ENCODE peak calls at places on chromosome 10, in four cellular contexts. D, X, M and N are unnamed samples.
A peak's percentile ranks its signal among the peaks of the same experiment; 100 is the strongest.

GRCh38 chr10:131211556-131211955 is 100.0 kb downstream of the TCERG1L start:
- DNase-seq in D (no peak), X (no peak), M (no peak), N (no peak)

GRCh38 chr10:78706986-78707500 is 361.7 kb upstream of the ZMIZ1 start:
- DNase-seq in D (no peak), X (no peak), M (no peak), N (no peak)

GRCh38 chr10:13706175-13706574 is 119.4 kb downstream of the PRPF18 start:
- DNase-seq in D (no peak), X (no peak), M (no peak), N (no peak)

GRCh38 chr10:97067716-97068391 is 117.9 kb downstream of the SLIT1 start:
- DNase-seq in D (no peak), X (no peak), M (no peak), N (no peak)

GRCh38 chr10:5987747-5988146 is 10.4 kb upstream of the IL15RA start:
- DNase-seq in D (no peak), X (no peak), M (no peak), N (no peak)

GRCh38 chr10:5413012-5413938 is 918 bp downstream of the NET1 start:
- DNase-seq in D (peak; percentile 74), X (no peak), M (peak; percentile 75), N (peak; percentile 56)

GRCh38 chr10:55446603-55447002 is 645.6 kb upstream of the PCDH15 start:
- DNase-seq in D (no peak), X (no peak), M (no peak), N (no peak)

GRCh38 chr10:58577394-58577793 is 64.7 kb downstream of the BICC1 start:
- DNase-seq in D (peak; percentile 89), X (no peak), M (peak; percentile 47), N (no peak)

GRCh38 chr10:119665901-119666708 is 14.9 kb downstream of the BAG3 start:
- DNase-seq in D (peak; percentile 50), X (no peak), M (peak; percentile 74), N (no peak)

GRCh38 chr10:46555366-46555712 is 1.1 kb downstream of the GPRIN2 start:
- DNase-seq in D (no peak), X (no peak), M (no peak), N (peak; percentile 5)

GRCh38 chr10:78476156-78476555 is 442.5 kb downstream of the RPS24 start:
- DNase-seq in D (no peak), X (no peak), M (no peak), N (no peak)

GRCh38 chr10:115572740-115573455 is 479.7 kb downstream of the ATRNL1 start:
- DNase-seq in D (peak; percentile 1), X (no peak), M (no peak), N (peak; percentile 4)

GRCh38 chr10:133438711-133439273 is 14.4 kb upstream of the SPRN start:
- DNase-seq in D (peak; percentile 13), X (no peak), M (no peak), N (no peak)

GRCh38 chr10:51860257-51860656 is 160.9 kb upstream of the CSTF2T start:
- DNase-seq in D (peak; percentile 46), X (no peak), M (peak; percentile 41), N (no peak)

GRCh38 chr10:31940839-31941653 is 12.4 kb upstream of the ARHGAP12 start:
- DNase-seq in D (peak; percentile 84), X (no peak), M (peak; percentile 97), N (no peak)

GRCh38 chr10:21165489-21165888 is 268.4 kb upstream of the NEBL start:
- DNase-seq in D (no peak), X (no peak), M (no peak), N (no peak)

GRCh38 chr10:76717141-76717540 is 920.5 kb downstream of the KCNMA1 start:
- DNase-seq in D (peak; percentile 74), X (no peak), M (peak; percentile 53), N (no peak)

GRCh38 chr10:51642591-51642990 is 56.8 kb downstream of the CSTF2T start:
- DNase-seq in D (no peak), X (no peak), M (no peak), N (no peak)

GRCh38 chr10:86956195-86956840 is 1.1 kb downstream of the MMRN2 start:
- DNase-seq in D (no peak), X (no peak), M (no peak), N (no peak)
- H3K4me3 ChIP-seq in D (no peak overlapping the region), X (no peak overlapping the region), M (no peak overlapping the region), N (no peak overlapping the region)

DNA sequence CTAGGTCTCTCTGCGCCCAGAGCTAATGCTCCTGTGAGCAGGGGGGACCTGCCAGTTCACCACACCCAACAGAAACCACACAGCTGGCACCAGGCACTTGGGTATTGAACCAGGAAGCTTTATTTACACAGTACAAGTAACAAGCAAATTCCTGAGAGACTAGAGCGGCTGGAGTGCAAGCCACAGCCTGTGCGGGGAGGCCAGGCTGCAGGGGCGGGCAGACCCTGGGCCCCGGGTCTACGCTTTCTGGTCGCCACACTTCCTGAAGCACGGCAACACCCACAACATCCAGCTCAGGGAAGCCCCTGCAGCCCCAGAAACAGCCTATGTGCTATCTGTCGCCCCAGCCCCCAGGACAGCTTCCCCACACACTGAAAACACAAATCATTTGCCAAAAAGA is 125.0 kb downstream of the FAM53B start:
- DNase-seq in D (no peak), X (no peak), M (peak; percentile 30), N (no peak)
- H3K4me3 ChIP-seq in D (no peak overlapping the region), X (no peak overlapping the region), M (no peak overlapping the region), N (no peak overlapping the region)

DNA sequence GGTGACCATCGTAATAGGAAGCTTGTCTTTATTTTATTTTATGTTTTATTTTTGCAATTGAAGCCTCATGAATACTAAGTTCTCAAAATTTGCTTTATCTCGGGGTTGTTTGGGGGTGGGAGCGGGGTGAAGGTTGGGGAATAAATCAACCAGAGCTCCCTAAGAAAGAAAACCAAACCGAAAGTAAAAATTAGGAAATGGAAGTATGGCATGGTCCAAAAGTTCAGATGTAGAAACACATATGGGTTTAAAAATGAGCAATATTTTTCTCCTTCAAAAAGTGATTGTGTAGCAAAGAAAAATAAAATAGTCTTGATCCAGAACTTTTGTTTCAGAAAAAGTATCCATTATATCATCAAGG is 177.4 kb upstream of the PLXDC2 start:
- DNase-seq in D (no peak), X (no peak), M (no peak), N (no peak)
- H3K4me3 ChIP-seq in D (no peak overlapping the region), X (no peak overlapping the region), M (peak overlapping the region; percentile 72), N (no peak overlapping the region)

DNA sequence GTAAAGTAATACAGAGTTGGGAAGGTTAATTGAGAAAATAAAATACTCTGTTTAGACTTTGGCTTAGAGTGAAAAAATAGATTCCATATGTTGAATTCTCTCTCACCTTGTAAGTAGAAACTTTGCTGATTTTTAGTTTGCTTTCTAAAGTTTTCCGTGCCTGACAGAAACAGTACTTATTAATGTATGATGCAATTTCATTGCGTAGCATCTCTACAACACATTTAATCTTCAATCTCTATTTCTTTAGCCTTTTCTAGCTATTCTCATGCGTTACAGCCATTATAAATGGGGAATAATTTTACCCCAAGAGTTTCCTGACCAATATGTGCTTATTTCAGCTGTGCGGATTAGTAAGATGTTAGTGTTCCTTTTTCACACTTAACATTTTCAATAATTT is 3.2 kb downstream of the MINPP1 start:
- DNase-seq in D (no peak), X (no peak), M (no peak), N (no peak)
- H3K4me3 ChIP-seq in D (no peak overlapping the region), X (no peak overlapping the region), M (peak overlapping the region; percentile 97), N (peak overlapping the region; percentile 74)

GRCh38 chr10:35636942-35637341 is 5.2 kb downstream of the FZD8 start:
- DNase-seq in D (no peak), X (no peak), M (no peak), N (no peak)
- H3K4me3 ChIP-seq in D (peak overlapping the region; percentile 33), X (peak overlapping the region; percentile 35), M (no peak overlapping the region), N (no peak overlapping the region)

DNA sequence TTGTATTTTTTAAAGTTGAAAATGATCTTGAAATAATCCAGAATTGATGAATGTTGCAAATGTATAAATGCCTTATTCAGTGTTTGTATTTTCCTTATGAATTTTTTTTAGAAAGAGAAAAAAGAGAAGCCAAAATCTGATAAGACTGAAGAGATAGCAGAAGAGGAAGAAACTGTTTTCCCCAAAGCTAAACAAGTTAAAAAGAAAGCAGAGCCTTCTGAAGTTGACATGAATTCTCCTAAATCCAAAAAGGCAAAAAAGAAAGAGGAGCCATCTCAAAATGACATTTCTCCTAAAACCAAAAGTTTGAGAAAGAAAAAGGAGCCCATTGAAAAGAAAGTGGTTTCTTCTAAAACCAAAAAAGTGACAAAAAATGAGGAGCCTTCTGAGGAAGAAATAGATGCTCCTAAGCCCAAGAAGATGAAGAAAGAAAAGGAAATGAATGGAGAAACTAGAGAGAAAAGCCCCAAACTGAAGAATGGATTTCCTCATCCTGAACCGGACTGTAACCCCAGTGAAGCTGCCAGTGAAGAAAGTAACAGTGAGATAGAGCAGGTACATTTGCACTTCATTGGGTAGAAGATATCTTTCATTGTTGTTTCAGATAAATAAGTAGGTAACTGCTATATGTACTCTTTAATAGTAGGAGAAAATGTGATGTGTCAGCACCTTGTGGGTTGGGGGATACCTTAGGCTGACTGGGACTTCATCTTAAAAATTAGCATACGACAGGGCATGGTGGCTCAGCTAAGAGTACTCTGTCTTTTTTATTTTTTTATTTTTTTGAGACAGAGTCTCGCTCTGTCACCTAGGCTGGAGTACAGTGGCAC is 3.9 kb downstream of the DDX21 start:
- DNase-seq in D (no peak), X (no peak), M (no peak), N (no peak)
- H3K4me3 ChIP-seq in D (no peak overlapping the region), X (no peak overlapping the region), M (no peak overlapping the region), N (no peak overlapping the region)

GRCh38 chr10:129093641-129094040 is 373.4 kb upstream of the MGMT start:
- DNase-seq in D (no peak), X (no peak), M (no peak), N (no peak)

GRCh38 chr10:129095980-129096339 is 371.1 kb upstream of the MGMT start:
- DNase-seq in D (no peak), X (no peak), M (no peak), N (no peak)

GRCh38 chr10:129096340-129096984 is 370.6 kb upstream of the MGMT start:
- DNase-seq in D (peak; percentile 99), X (no peak), M (peak; percentile 63), N (no peak)

GRCh38 chr10:129094233-129094632 is 372.8 kb upstream of the MGMT start:
- DNase-seq in D (no peak), X (no peak), M (no peak), N (no peak)

DNA sequence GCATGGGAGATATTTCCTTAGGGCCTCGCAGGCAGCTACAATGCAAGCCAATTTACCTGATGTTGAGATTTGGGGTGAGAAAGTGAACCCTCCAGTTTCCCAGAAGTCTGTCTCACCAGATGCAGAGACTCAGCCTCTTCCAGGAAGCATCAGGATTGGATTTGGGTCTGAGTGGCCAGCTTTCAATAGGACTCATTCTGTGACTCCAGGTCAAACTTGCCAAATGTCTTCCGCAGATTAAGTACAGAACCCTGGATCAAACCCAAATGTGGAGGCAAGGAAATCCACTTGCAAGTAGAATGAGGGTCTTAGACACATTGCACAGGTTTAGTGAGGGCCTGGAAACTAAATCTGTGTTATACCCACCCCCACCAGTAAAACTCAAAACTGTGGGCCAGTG is 372.2 kb upstream of the MGMT start:
- DNase-seq in D (no peak), X (no peak), M (no peak), N (no peak)
- H3K4me3 ChIP-seq in D (no peak overlapping the region), X (no peak overlapping the region), M (no peak overlapping the region), N (no peak overlapping the region)

GRCh38 chr10:98267069-98267893 is 713 bp downstream of the LOXL4 start:
- DNase-seq in D (no peak), X (no peak), M (no peak), N (no peak)

GRCh38 chr10:98268694-98269386 is 846 bp upstream of the LOXL4 start:
- DNase-seq in D (peak; percentile 36), X (no peak), M (no peak), N (no peak)

GRCh38 chr10:98266647-98267046 is 1.3 kb downstream of the LOXL4 start:
- DNase-seq in D (no peak), X (no peak), M (no peak), N (no peak)

GRCh38 chr10:98269435-98269912 is 1.5 kb upstream of the LOXL4 start:
- DNase-seq in D (peak; percentile 89), X (no peak), M (peak; percentile 65), N (peak; percentile 30)

GRCh38 chr10:98267894-98268693 is at the start of gene LOXL4:
- DNase-seq in D (peak; percentile 40), X (no peak), M (peak; percentile 29), N (peak; percentile 26)
- H3K4me3 ChIP-seq in D (peak within 1 kb of the TSS; percentile 17), X (peak within 1 kb of the TSS; percentile 27), M (peak within 1 kb of the TSS; percentile 79), N (peak within 1 kb of the TSS; percentile 19)